ENCODE peak calls at places on chromosomes 7 and 10, in four cellular contexts. I is H4, S is fibroblast of the conjunctiva, U is AG04450. J is an unnamed sample.

GRCh38 chr7:112072541-112073245 is 133.5 kb downstream of the DOCK4 start:
- DNase-seq in I (no peak), S (no peak), U (no peak), J (no peak)

GRCh38 chr7:78472519-78472918 is 673.9 kb downstream of the PHTF2 start:
- DNase-seq in I (peak), S (no peak), U (peak), J (peak)

GRCh38 chr7:87876040-87876758 is at the start of the genes DBF4 and SLC25A40:
- DNase-seq in I (peak), S (peak), U (peak), J (peak)

GRCh38 chr10:71302874-71303568 is 16.0 kb upstream of the SLC29A3 start:
- DNase-seq in I (peak), S (peak), U (no peak), J (no peak)

GRCh38 chr7:12685550-12685949 is 1.9 kb upstream of the ARL4A start:
- DNase-seq in I (peak), S (peak), U (no peak), J (no peak)

GRCh38 chr7:155412416-155413253 is 45.3 kb upstream of the EN2 start:
- DNase-seq in I (peak), S (no peak), U (no peak), J (no peak)

GRCh38 chr7:4768597-4769569 is 6.5 kb upstream of the AP5Z1 start:
- DNase-seq in I (no peak), S (no peak), U (no peak), J (no peak)

GRCh38 chr10:14507156-14507555 is 176.4 kb upstream of the FRMD4A start:
- DNase-seq in I (no peak), S (no peak), U (no peak), J (no peak)

GRCh38 chr10:105384056-105384455 is 743.0 kb downstream of the SORCS3 start:
- DNase-seq in I (no peak), S (no peak), U (no peak), J (no peak)

GRCh38 chr10:52318136-52318810 is 4.2 kb downstream of the DKK1 start:
- DNase-seq in I (no peak), S (no peak), U (no peak), J (peak)

GRCh38 chr7:100835903-100836811 is 8.8 kb upstream of the EPHB4 start:
- DNase-seq in I (no peak), S (no peak), U (no peak), J (no peak)

GRCh38 chr7:121447191-121447920 is 51.2 kb upstream of the FAM3C start:
- DNase-seq in I (no peak), S (no peak), U (no peak), J (no peak)

GRCh38 chr7:525740-526139 is 6.1 kb upstream of the PDGFA start:
- DNase-seq in I (no peak), S (no peak), U (no peak), J (no peak)

GRCh38 chr10:78178940-78179339 is 145.3 kb downstream of the RPS24 start:
- DNase-seq in I (peak), S (no peak), U (no peak), J (no peak)

GRCh38 chr10:72124984-72125383 is 36.6 kb upstream of the SPOCK2 start:
- DNase-seq in I (no peak), S (peak), U (peak), J (no peak)

GRCh38 chr10:30820282-30820991 is 190.9 kb upstream of the LYZL2 start:
- DNase-seq in I (no peak), S (peak), U (peak), J (peak)

GRCh38 chr10:100828744-100829102 is 83.3 kb downstream of the PAX2 start:
- DNase-seq in I (no peak), S (no peak), U (no peak), J (no peak)

GRCh38 chr7:82624337-82624736 is 180.8 kb upstream of the CACNA2D1 start:
- DNase-seq in I (peak), S (no peak), U (peak), J (peak)

GRCh38 chr10:133590970-133591359 is 25.6 kb upstream of the SYCE1 start:
- DNase-seq in I (no peak), S (no peak), U (no peak), J (no peak)

GRCh38 chr7:40644454-40645188 is 509.8 kb downstream of the SUGCT start:
- DNase-seq in I (no peak), S (no peak), U (no peak), J (no peak)

GRCh38 chr7:143389316-143390097 is 8.4 kb downstream of the ZYX start:
- DNase-seq in I (no peak), S (no peak), U (no peak), J (no peak)

GRCh38 chr10:126783806-126784205 is 113.3 kb upstream of the C10orf90 start:
- DNase-seq in I (peak), S (no peak), U (no peak), J (no peak)

GRCh38 chr10:86545097-86545496 is 23.5 kb upstream of the WAPL start:
- DNase-seq in I (peak), S (no peak), U (no peak), J (no peak)

GRCh38 chr7:3464900-3465622 is 164.0 kb downstream of the SDK1 start:
- DNase-seq in I (no peak), S (no peak), U (no peak), J (no peak)

GRCh38 chr10:16853201-16853600 is 36.0 kb upstream of the RSU1 start:
- DNase-seq in I (peak), S (no peak), U (no peak), J (no peak)

GRCh38 chr10:22246680-22247391 is 29.0 kb upstream of the EBLN1 start:
- DNase-seq in I (peak), S (peak), U (no peak), J (peak)

GRCh38 chr7:51647931-51648351 is 331.3 kb upstream of the COBL start:
- DNase-seq in I (peak), S (no peak), U (no peak), J (no peak)

GRCh38 chr10:70183304-70183703 is 13.0 kb upstream of the SAR1A start:
- DNase-seq in I (no peak), S (no peak), U (no peak), J (no peak)

GRCh38 chr7:32941996-32942782 is 15.1 kb upstream of the FKBP9 start:
- DNase-seq in I (peak), S (peak), U (no peak), J (peak)

GRCh38 chr7:668139-668871 is 58.2 kb upstream of the DNAAF5 start:
- DNase-seq in I (peak), S (peak), U (peak), J (no peak)

GRCh38 chr10:24374134-24374915 is 165.4 kb downstream of the KIAA1217 start:
- DNase-seq in I (no peak), S (peak), U (peak), J (peak)

GRCh38 chr7:151377406-151377805 is 32.4 kb downstream of the WDR86 start:
- DNase-seq in I (no peak), S (no peak), U (no peak), J (no peak)

GRCh38 chr7:128742206-128742605 is 3.0 kb downstream of the CALU start:
- DNase-seq in I (no peak), S (peak), U (no peak), J (peak)

GRCh38 chr10:110426294-110427153 is 71.2 kb upstream of the DUSP5 start:
- DNase-seq in I (peak), S (peak), U (peak), J (no peak)

GRCh38 chr10:52768114-52768532 is 4.5 kb downstream of the MBL2 start:
- DNase-seq in I (no peak), S (no peak), U (no peak), J (no peak)

GRCh38 chr10:131354380-131354779 is 42.9 kb upstream of the TCERG1L start:
- DNase-seq in I (no peak), S (no peak), U (no peak), J (no peak)

GRCh38 chr7:284762-285722 is 4.9 kb upstream of the FOXL3 start:
- DNase-seq in I (no peak), S (no peak), U (no peak), J (no peak)

GRCh38 chr10:92850186-92850585 is 1.9 kb downstream of the EXOC6 start:
- DNase-seq in I (no peak), S (no peak), U (no peak), J (no peak)

GRCh38 chr7:94351703-94352102 is 43.0 kb upstream of the COL1A2 start:
- DNase-seq in I (no peak), S (no peak), U (no peak), J (no peak)

GRCh38 chr7:45000096-45001032 is at the start of gene CCM2:
- DNase-seq in I (no peak), S (no peak), U (no peak), J (no peak)